ENCODE peak calls at places on chromosomes 4 and X, in six cellular contexts. H is NCI-H187; I is activated CD4-positive, alpha-beta T cell treated with anti-CD3 and anti-CD28 coated beads, Interleukin-2, amount 10 ng/mL, durations not matched to agents 7 days and 5 days; L is NCI-H1417; X is AG10803; K is mesothelial cell of epicardium. B is an unnamed sample.

GRCh38 chrX:55240788-55241187 is 20.6 kb downstream of the PAGE5 start:
- DNase-seq in H (no peak), I (no peak), L (no peak), X (no peak), K (no peak), B (no peak)

GRCh38 chr4:80471701-80472100 is 136.2 kb downstream of the CFAP299 start:
- DNase-seq in H (peak; percentile 59), I (no peak), L (peak; percentile 93), X (peak; percentile 16), K (no peak), B (peak; percentile 60)

GRCh38 chrX:71547339-71547738 is 14.4 kb downstream of the OGT start:
- DNase-seq in H (no peak), I (no peak), L (no peak), X (no peak), K (no peak), B (no peak)

GRCh38 chrX:100447563-100448397 is 37.7 kb upstream of the PCDH19 start:
- DNase-seq in H (no peak), I (peak; percentile 6), L (peak; percentile 23), X (peak; percentile 3), K (no peak), B (no peak)

GRCh38 chr4:24382381-24382780 is 202.0 kb downstream of the DHX15 start:
- DNase-seq in H (no peak), I (no peak), L (no peak), X (no peak), K (no peak), B (no peak)

GRCh38 chr4:44914223-44914622 is 187.9 kb upstream of the GNPDA2 start:
- DNase-seq in H (no peak), I (no peak), L (no peak), X (no peak), K (no peak), B (no peak)

GRCh38 chr4:173436149-173436579 is 37.2 kb upstream of the SCRG1 start:
- DNase-seq in H (peak; percentile 13), I (no peak), L (peak; percentile 47), X (peak; percentile 94), K (no peak), B (no peak)

GRCh38 chrX:71178908-71179307 is 34.3 kb downstream of the NLGN3 start:
- DNase-seq in H (no peak), I (peak; percentile 49), L (peak; percentile 29), X (peak; percentile 62), K (no peak), B (no peak)

GRCh38 chr4:5374577-5374976 is 323.3 kb downstream of the STK32B start:
- DNase-seq in H (no peak), I (no peak), L (no peak), X (no peak), K (no peak), B (no peak)

GRCh38 chr4:151417164-151417571 is 8.2 kb downstream of the FHIP1A start:
- DNase-seq in H (no peak), I (no peak), L (no peak), X (no peak), K (no peak), B (no peak)

GRCh38 chr4:44425614-44426208 is 22.9 kb downstream of the KCTD8 start:
- DNase-seq in H (no peak), I (no peak), L (no peak), X (no peak), K (no peak), B (no peak)

GRCh38 chr4:65550500-65550899 is 119.8 kb downstream of the EPHA5 start:
- DNase-seq in H (no peak), I (no peak), L (no peak), X (no peak), K (no peak), B (no peak)

GRCh38 chr4:47824844-47825243 is 13.0 kb downstream of the CORIN start:
- DNase-seq in H (no peak), I (no peak), L (peak; percentile 43), X (no peak), K (no peak), B (no peak)

GRCh38 chr4:74950200-74950599 is 17.3 kb downstream of the PARM1 start:
- DNase-seq in H (no peak), I (no peak), L (no peak), X (no peak), K (no peak), B (no peak)

GRCh38 chrX:10893976-10894375 is 217.2 kb upstream of the HCCS start:
- DNase-seq in H (no peak), I (no peak), L (no peak), X (no peak), K (no peak), B (no peak)

GRCh38 chr4:86972997-86973396 is 38.2 kb downstream of the AFF1 start:
- DNase-seq in H (no peak), I (no peak), L (no peak), X (no peak), K (no peak), B (peak; percentile 58)

GRCh38 chrX:56107320-56107719 is 124.8 kb upstream of the KLF8 start:
- DNase-seq in H (peak; percentile 0), I (no peak), L (no peak), X (no peak), K (no peak), B (no peak)